ENCODE peak calls at places on chromosomes 13 and 19, in four cellular contexts. G, V, W and N are unnamed samples.

GRCh38 chr13:26682606-26683005 is 78.0 kb downstream of the GPR12 start:
- DNase-seq in W (no peak), G (no peak), V (no peak), N (no peak)

GRCh38 chr13:50419466-50419865 is 404.2 kb downstream of the KCNRG start:
- DNase-seq in G (no peak), W (no peak), V (no peak), N (no peak)

GRCh38 chr13:112619730-112620639 is 32.0 kb upstream of the TUBGCP3 start:
- DNase-seq in V (no peak), G (no peak), W (no peak), N (no peak)

GRCh38 chr19:43527860-43528622 is 1.0 kb upstream of the ETHE1 start:
- DNase-seq in V (no peak), W (peak; percentile 25), G (peak; percentile 57), N (no peak)

GRCh38 chr13:77207943-77208342 is 119.0 kb downstream of the MYCBP2 start:
- DNase-seq in G (no peak), V (peak; percentile 71), W (no peak), N (no peak)

GRCh38 chr13:36028359-36028758 is 102.8 kb downstream of the DCLK1 start:
- DNase-seq in G (no peak), V (no peak), W (no peak), N (no peak)

GRCh38 chr19:33456845-33457220 is 64.8 kb downstream of the PEPD start:
- DNase-seq in W (no peak), G (no peak), V (no peak), N (no peak)

GRCh38 chr13:47417485-47417884 is 520.6 kb upstream of the HTR2A start:
- DNase-seq in G (no peak), W (no peak), V (no peak), N (no peak)

GRCh38 chr19:2266183-2266993 is 10.2 kb upstream of the JSRP1 start:
- DNase-seq in W (peak; percentile 88), V (no peak), G (peak; percentile 90), N (no peak)

GRCh38 chr13:30818323-30818960 is 83.1 kb downstream of the ALOX5AP start:
- DNase-seq in W (no peak), G (peak; percentile 79), V (peak; percentile 79), N (no peak)

GRCh38 chr13:99987180-99988047 is 5.8 kb downstream of the ZIC2 start:
- DNase-seq in V (no peak), G (no peak), W (no peak), N (no peak)